ENCODE peak calls at places on chromosomes 4 and X, in eight cellular contexts. One of them, this sample, is unnamed.

GRCh38 chrX:105463483-105463882 is 243.0 kb upstream of the TEX13A start:
- DNase-seq in choroid plexus epithelial cell: peak; percentile 68
- DNase-seq in progenitor cell of endocrine pancreas: no peak
- DNase-seq in cardiac muscle cell: no peak
- DNase-seq in foreskin fibroblast: no peak
- DNase-seq in left lung: no peak
- DNase-seq in WERI-Rb-1: no peak
- DNase-seq in tibial artery: no peak
- DNase-seq in this sample: no peak

GRCh38 chr4:83889802-83890201 is 353.9 kb downstream of the GPAT3 start:
- DNase-seq in foreskin fibroblast: peak; percentile 16
- DNase-seq in choroid plexus epithelial cell: peak; percentile 62
- DNase-seq in WERI-Rb-1: no peak
- DNase-seq in left lung: no peak
- DNase-seq in tibial artery: no peak
- DNase-seq in cardiac muscle cell: no peak
- DNase-seq in progenitor cell of endocrine pancreas: no peak
- DNase-seq in this sample: no peak

GRCh38 chrX:17788439-17788838 is 51.1 kb downstream of the SCML1 start:
- DNase-seq in left lung: no peak
- DNase-seq in WERI-Rb-1: peak; percentile 39
- DNase-seq in foreskin fibroblast: peak; percentile 18
- DNase-seq in choroid plexus epithelial cell: peak; percentile 69
- DNase-seq in progenitor cell of endocrine pancreas: no peak
- DNase-seq in tibial artery: no peak
- DNase-seq in cardiac muscle cell: peak; percentile 42
- DNase-seq in this sample: peak; percentile 37

GRCh38 chr4:183602444-183603102 is 56.4 kb downstream of the RWDD4 start:
- DNase-seq in progenitor cell of endocrine pancreas: no peak
- DNase-seq in foreskin fibroblast: no peak
- DNase-seq in left lung: no peak
- DNase-seq in choroid plexus epithelial cell: peak; percentile 61
- DNase-seq in cardiac muscle cell: no peak
- DNase-seq in tibial artery: no peak
- DNase-seq in WERI-Rb-1: no peak
- DNase-seq in this sample: no peak

GRCh38 chrX:151488677-151489076 is 74.8 kb upstream of the PASD1 start:
- DNase-seq in progenitor cell of endocrine pancreas: no peak
- DNase-seq in tibial artery: no peak
- DNase-seq in foreskin fibroblast: no peak
- DNase-seq in WERI-Rb-1: peak; percentile 27
- DNase-seq in cardiac muscle cell: peak; percentile 2
- DNase-seq in left lung: no peak
- DNase-seq in choroid plexus epithelial cell: peak; percentile 1
- DNase-seq in this sample: peak; percentile 21

GRCh38 chr4:156946508-156947197 is 24.9 kb downstream of the PDGFC start:
- DNase-seq in left lung: no peak
- DNase-seq in progenitor cell of endocrine pancreas: no peak
- DNase-seq in tibial artery: peak; percentile 59
- DNase-seq in cardiac muscle cell: no peak
- DNase-seq in foreskin fibroblast: peak; percentile 97
- DNase-seq in choroid plexus epithelial cell: peak; percentile 97
- DNase-seq in WERI-Rb-1: no peak
- DNase-seq in this sample: no peak

GRCh38 chrX:74133156-74133796 is 170.7 kb upstream of the ZCCHC13 start:
- DNase-seq in tibial artery: no peak
- DNase-seq in WERI-Rb-1: no peak
- DNase-seq in left lung: no peak
- DNase-seq in foreskin fibroblast: peak; percentile 28
- DNase-seq in choroid plexus epithelial cell: peak; percentile 81
- DNase-seq in cardiac muscle cell: peak; percentile 81
- DNase-seq in progenitor cell of endocrine pancreas: no peak
- DNase-seq in this sample: peak; percentile 12

GRCh38 chrX:139204903-139205667 is 325.5 kb upstream of the F9 start:
- DNase-seq in WERI-Rb-1: no peak
- DNase-seq in cardiac muscle cell: peak; percentile 47
- DNase-seq in progenitor cell of endocrine pancreas: peak; percentile 74
- DNase-seq in foreskin fibroblast: no peak
- DNase-seq in choroid plexus epithelial cell: no peak
- DNase-seq in left lung: no peak
- DNase-seq in tibial artery: peak; percentile 20
- DNase-seq in this sample: no peak

GRCh38 chrX:10031743-10032142 is 64.6 kb downstream of the CLDN34 start:
- DNase-seq in progenitor cell of endocrine pancreas: no peak
- DNase-seq in foreskin fibroblast: no peak
- DNase-seq in cardiac muscle cell: no peak
- DNase-seq in WERI-Rb-1: no peak
- DNase-seq in tibial artery: no peak
- DNase-seq in left lung: no peak
- DNase-seq in choroid plexus epithelial cell: no peak
- DNase-seq in this sample: no peak

GRCh38 chr4:41136456-41136855 is 77.9 kb downstream of the APBB2 start:
- DNase-seq in WERI-Rb-1: peak; percentile 73
- DNase-seq in left lung: no peak
- DNase-seq in choroid plexus epithelial cell: no peak
- DNase-seq in cardiac muscle cell: no peak
- DNase-seq in progenitor cell of endocrine pancreas: no peak
- DNase-seq in tibial artery: no peak
- DNase-seq in foreskin fibroblast: no peak
- DNase-seq in this sample: no peak

GRCh38 chrX:34381241-34381640 is 249.1 kb upstream of the FAM47A start:
- DNase-seq in progenitor cell of endocrine pancreas: no peak
- DNase-seq in tibial artery: no peak
- DNase-seq in WERI-Rb-1: no peak
- DNase-seq in left lung: no peak
- DNase-seq in choroid plexus epithelial cell: peak; percentile 3
- DNase-seq in foreskin fibroblast: no peak
- DNase-seq in cardiac muscle cell: no peak
- DNase-seq in this sample: no peak

GRCh38 chrX:128975716-128976115 is 547.6 kb downstream of the SMARCA1 start:
- DNase-seq in left lung: no peak
- DNase-seq in WERI-Rb-1: peak; percentile 62
- DNase-seq in cardiac muscle cell: peak; percentile 66
- DNase-seq in progenitor cell of endocrine pancreas: peak; percentile 61
- DNase-seq in foreskin fibroblast: no peak
- DNase-seq in tibial artery: no peak
- DNase-seq in choroid plexus epithelial cell: peak; percentile 4
- DNase-seq in this sample: peak; percentile 36
- TF ChIP-seq CTCF in left lung: peak; percentile 52
- TF ChIP-seq CTCF in WERI-Rb-1: peak; percentile 90
- TF ChIP-seq CTCF in cardiac muscle cell: peak; percentile 13
- TF ChIP-seq CTCF in progenitor cell of endocrine pancreas: peak; percentile 85
- TF ChIP-seq CTCF in foreskin fibroblast: no peak
- TF ChIP-seq CTCF in tibial artery: no peak
- TF ChIP-seq CTCF in choroid plexus epithelial cell: peak; percentile 33
- TF ChIP-seq CTCF in this sample: peak; percentile 69

GRCh38 chr4:169012049-169012448 is 2.0 kb upstream of the CBR4 start:
- DNase-seq in tibial artery: no peak
- DNase-seq in cardiac muscle cell: no peak
- DNase-seq in WERI-Rb-1: no peak
- DNase-seq in left lung: no peak
- DNase-seq in choroid plexus epithelial cell: no peak
- DNase-seq in foreskin fibroblast: no peak
- DNase-seq in progenitor cell of endocrine pancreas: no peak
- DNase-seq in this sample: no peak

GRCh38 chr4:169009281-169010124 is 552 bp downstream of the CBR4 start:
- DNase-seq in progenitor cell of endocrine pancreas: peak; percentile 17
- DNase-seq in cardiac muscle cell: peak; percentile 76
- DNase-seq in foreskin fibroblast: peak; percentile 54
- DNase-seq in WERI-Rb-1: peak; percentile 82
- DNase-seq in left lung: peak; percentile 77
- DNase-seq in choroid plexus epithelial cell: peak; percentile 63
- DNase-seq in tibial artery: peak; percentile 55
- DNase-seq in this sample: peak; percentile 73

GRCh38 chr4:169008478-169008877 is 1.6 kb downstream of the CBR4 start:
- DNase-seq in cardiac muscle cell: no peak
- DNase-seq in WERI-Rb-1: no peak
- DNase-seq in choroid plexus epithelial cell: no peak
- DNase-seq in progenitor cell of endocrine pancreas: no peak
- DNase-seq in foreskin fibroblast: no peak
- DNase-seq in tibial artery: no peak
- DNase-seq in left lung: no peak
- DNase-seq in this sample: no peak

GRCh38 chr4:169013396-169013795 is 3.3 kb upstream of the CBR4 start:
- DNase-seq in left lung: no peak
- DNase-seq in choroid plexus epithelial cell: no peak
- DNase-seq in foreskin fibroblast: no peak
- DNase-seq in cardiac muscle cell: no peak
- DNase-seq in WERI-Rb-1: no peak
- DNase-seq in tibial artery: no peak
- DNase-seq in progenitor cell of endocrine pancreas: no peak
- DNase-seq in this sample: peak; percentile 27

DNA sequence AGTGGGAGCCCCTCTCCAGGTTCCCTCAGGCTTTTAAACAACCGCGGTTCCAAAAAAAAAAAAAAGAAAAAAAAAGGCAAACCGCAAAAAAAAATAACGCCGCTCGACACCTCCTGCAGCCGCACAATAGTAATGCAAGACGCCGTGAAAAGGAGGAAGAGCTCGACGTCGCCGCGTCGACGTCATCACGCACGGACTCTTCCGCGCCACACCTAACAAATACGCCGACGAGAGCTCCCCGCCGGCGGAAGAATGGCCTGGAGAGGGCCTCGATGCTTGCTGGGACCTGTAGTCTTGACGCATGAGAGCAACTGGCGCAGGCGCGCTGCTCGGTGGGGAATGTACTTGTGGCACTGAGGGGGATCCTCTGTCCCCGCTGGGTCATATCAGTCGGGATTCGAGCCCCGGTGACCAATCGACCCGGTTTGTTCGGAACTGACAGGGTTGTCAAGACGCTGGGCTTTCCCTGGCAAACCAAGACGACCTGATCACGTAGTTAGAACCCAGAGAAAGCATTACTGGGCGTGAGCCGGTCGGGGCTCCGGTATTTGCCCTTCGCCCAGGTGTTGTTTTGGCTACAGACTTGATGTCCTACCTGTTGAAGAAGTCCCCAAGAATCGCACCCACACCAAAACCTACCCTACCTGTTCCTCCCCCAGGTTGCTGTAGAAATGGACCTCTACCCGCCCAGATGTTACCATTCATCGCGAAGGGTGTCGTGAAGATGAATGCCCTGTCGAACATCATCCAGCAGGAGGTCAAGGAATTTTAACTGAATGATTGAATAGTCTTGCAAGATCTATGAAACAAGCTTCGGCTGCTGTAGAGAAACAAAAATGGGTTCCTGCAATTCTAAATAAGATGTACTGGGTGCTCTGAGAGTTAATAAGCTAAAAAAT is at the start of gene CBR4:
- DNase-seq in progenitor cell of endocrine pancreas: peak; percentile 89
- DNase-seq in tibial artery: peak; percentile 99
- DNase-seq in left lung: peak; percentile 99
- DNase-seq in cardiac muscle cell: peak; percentile 98
- DNase-seq in foreskin fibroblast: peak; percentile 100
- DNase-seq in WERI-Rb-1: peak; percentile 99
- DNase-seq in choroid plexus epithelial cell: peak; percentile 99
- DNase-seq in this sample: peak; percentile 98
- TF ChIP-seq CTCF in progenitor cell of endocrine pancreas: peak; percentile 42
- TF ChIP-seq CTCF in tibial artery: peak; percentile 28
- TF ChIP-seq CTCF in left lung: peak; percentile 24
- TF ChIP-seq CTCF in cardiac muscle cell: peak; percentile 31
- TF ChIP-seq CTCF in foreskin fibroblast: peak; percentile 8
- TF ChIP-seq CTCF in WERI-Rb-1: peak; percentile 40
- TF ChIP-seq CTCF in choroid plexus epithelial cell: peak; percentile 47
- TF ChIP-seq CTCF in this sample: peak; percentile 38

GRCh38 chr4:78667764-78668163 is 108.4 kb upstream of the BMP2K start:
- DNase-seq in WERI-Rb-1: no peak
- DNase-seq in progenitor cell of endocrine pancreas: no peak
- DNase-seq in cardiac muscle cell: no peak
- DNase-seq in foreskin fibroblast: no peak
- DNase-seq in tibial artery: no peak
- DNase-seq in choroid plexus epithelial cell: no peak
- DNase-seq in left lung: no peak
- DNase-seq in this sample: no peak

GRCh38 chr4:78667337-78667736 is 108.8 kb upstream of the BMP2K start:
- DNase-seq in cardiac muscle cell: no peak
- DNase-seq in foreskin fibroblast: no peak
- DNase-seq in progenitor cell of endocrine pancreas: no peak
- DNase-seq in left lung: no peak
- DNase-seq in choroid plexus epithelial cell: no peak
- DNase-seq in WERI-Rb-1: no peak
- DNase-seq in tibial artery: no peak
- DNase-seq in this sample: no peak

GRCh38 chr4:78671812-78672440 is 104.2 kb upstream of the BMP2K start:
- DNase-seq in foreskin fibroblast: no peak
- DNase-seq in left lung: no peak
- DNase-seq in progenitor cell of endocrine pancreas: no peak
- DNase-seq in cardiac muscle cell: no peak
- DNase-seq in choroid plexus epithelial cell: no peak
- DNase-seq in WERI-Rb-1: no peak
- DNase-seq in tibial artery: no peak
- DNase-seq in this sample: no peak

GRCh38 chr4:78666830-78667258 is 109.3 kb upstream of the BMP2K start:
- DNase-seq in tibial artery: no peak
- DNase-seq in progenitor cell of endocrine pancreas: no peak
- DNase-seq in foreskin fibroblast: no peak
- DNase-seq in WERI-Rb-1: no peak
- DNase-seq in choroid plexus epithelial cell: no peak
- DNase-seq in left lung: no peak
- DNase-seq in cardiac muscle cell: no peak
- DNase-seq in this sample: no peak

DNA sequence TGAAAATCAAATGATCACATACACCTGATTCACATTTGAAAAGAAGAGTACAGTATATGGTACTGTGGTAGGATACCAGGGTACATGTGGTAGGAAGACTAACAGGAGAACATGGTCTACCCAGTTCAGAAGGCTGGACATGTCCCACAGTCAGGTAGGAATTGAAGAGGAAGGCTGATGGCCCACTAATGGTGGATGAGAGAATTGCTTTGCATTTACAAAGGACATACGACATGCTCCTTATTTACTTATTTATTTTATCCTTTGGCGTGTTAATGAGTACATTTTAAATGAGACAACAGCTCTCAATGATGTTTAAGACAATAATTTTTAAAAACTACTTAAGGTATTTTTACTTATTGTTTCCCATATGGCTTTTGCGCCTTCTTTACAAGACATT is 106.7 kb upstream of the BMP2K start:
- DNase-seq in left lung: no peak
- DNase-seq in foreskin fibroblast: no peak
- DNase-seq in choroid plexus epithelial cell: no peak
- DNase-seq in tibial artery: no peak
- DNase-seq in WERI-Rb-1: no peak
- DNase-seq in cardiac muscle cell: no peak
- DNase-seq in progenitor cell of endocrine pancreas: no peak
- DNase-seq in this sample: no peak
- TF ChIP-seq CTCF in left lung: no peak
- TF ChIP-seq CTCF in foreskin fibroblast: no peak
- TF ChIP-seq CTCF in choroid plexus epithelial cell: peak; percentile 38
- TF ChIP-seq CTCF in tibial artery: no peak
- TF ChIP-seq CTCF in WERI-Rb-1: peak; percentile 36
- TF ChIP-seq CTCF in cardiac muscle cell: peak; percentile 8
- TF ChIP-seq CTCF in progenitor cell of endocrine pancreas: peak; percentile 30
- TF ChIP-seq CTCF in this sample: peak; percentile 53

DNA sequence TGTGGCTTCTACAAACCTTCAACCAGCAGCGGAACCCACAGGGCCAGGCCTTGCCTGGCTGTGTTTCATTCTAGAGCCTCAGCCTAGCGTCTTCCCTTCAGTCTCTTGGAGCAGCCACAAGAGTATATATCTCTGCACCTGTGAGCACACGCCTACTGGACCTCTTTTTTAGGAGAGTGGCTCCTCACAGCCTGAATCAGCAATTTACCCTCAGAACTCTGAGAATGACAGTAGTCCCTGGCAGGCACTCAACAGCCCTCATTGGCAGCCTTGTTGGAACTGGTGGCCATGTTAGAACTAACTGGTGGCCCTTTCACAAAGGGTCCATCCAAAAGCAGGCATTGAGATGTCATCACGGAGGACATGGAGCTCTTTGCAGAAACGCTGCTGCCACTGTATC is 138.9 kb downstream of the BCOR start:
- DNase-seq in tibial artery: no peak
- DNase-seq in cardiac muscle cell: no peak
- DNase-seq in left lung: no peak
- DNase-seq in foreskin fibroblast: no peak
- DNase-seq in progenitor cell of endocrine pancreas: no peak
- DNase-seq in WERI-Rb-1: no peak
- DNase-seq in choroid plexus epithelial cell: no peak
- DNase-seq in this sample: no peak
- TF ChIP-seq CTCF in tibial artery: no peak
- TF ChIP-seq CTCF in cardiac muscle cell: no peak
- TF ChIP-seq CTCF in left lung: no peak
- TF ChIP-seq CTCF in foreskin fibroblast: no peak
- TF ChIP-seq CTCF in progenitor cell of endocrine pancreas: no peak
- TF ChIP-seq CTCF in WERI-Rb-1: no peak
- TF ChIP-seq CTCF in choroid plexus epithelial cell: no peak
- TF ChIP-seq CTCF in this sample: no peak

This sample was measured in BE2C.